ENCODE peak calls at places on chromosome 14, in ten cellular contexts. One of them, this sample, is unnamed. For H3K27me3, the result is how much of the 10 kb centered on the place peaks cover.

GRCh38 chr14:21090194-21090939 is 8.1 kb downstream of the ZNF219 start:
- DNase-seq in fibroblast of lung: no peak
- DNase-seq in mammary epithelial cell: no peak
- DNase-seq in neural progenitor cell: peak
- DNase-seq in hepatocyte: no peak
- DNase-seq in psoas muscle: no peak
- DNase-seq in HCT116: no peak
- DNase-seq in heart left ventricle: no peak
- DNase-seq in ovary: peak
- DNase-seq in tibial nerve: no peak
- DNase-seq in this sample: no peak

GRCh38 chr14:22768947-22769346 is 2.5 kb downstream of the OXA1L start:
- DNase-seq in psoas muscle: no peak
- DNase-seq in neural progenitor cell: no peak
- DNase-seq in mammary epithelial cell: no peak
- DNase-seq in heart left ventricle: no peak
- DNase-seq in HCT116: no peak
- DNase-seq in fibroblast of lung: no peak
- DNase-seq in ovary: no peak
- DNase-seq in tibial nerve: no peak
- DNase-seq in hepatocyte: no peak
- DNase-seq in this sample: no peak

GRCh38 chr14:36996133-36996856 is 176.1 kb downstream of the SLC25A21 start:
- DNase-seq in tibial nerve: no peak
- DNase-seq in HCT116: no peak
- DNase-seq in fibroblast of lung: peak
- DNase-seq in psoas muscle: no peak
- DNase-seq in heart left ventricle: no peak
- DNase-seq in neural progenitor cell: no peak
- DNase-seq in hepatocyte: no peak
- DNase-seq in mammary epithelial cell: peak
- DNase-seq in ovary: no peak
- DNase-seq in this sample: peak

GRCh38 chr14:100641274-100641860 is 54.1 kb upstream of the BEGAIN start:
- DNase-seq in psoas muscle: no peak
- DNase-seq in ovary: no peak
- DNase-seq in HCT116: no peak
- DNase-seq in fibroblast of lung: no peak
- DNase-seq in heart left ventricle: no peak
- DNase-seq in neural progenitor cell: no peak
- DNase-seq in mammary epithelial cell: no peak
- DNase-seq in tibial nerve: no peak
- DNase-seq in hepatocyte: no peak
- DNase-seq in this sample: peak

GRCh38 chr14:33914676-33915516 is 36.0 kb downstream of the EGLN3 start:
- DNase-seq in ovary: no peak
- DNase-seq in heart left ventricle: no peak
- DNase-seq in neural progenitor cell: no peak
- DNase-seq in psoas muscle: no peak
- DNase-seq in tibial nerve: no peak
- DNase-seq in hepatocyte: peak
- DNase-seq in mammary epithelial cell: peak
- DNase-seq in HCT116: peak
- DNase-seq in fibroblast of lung: peak
- DNase-seq in this sample: peak

GRCh38 chr14:75705014-75705413 is 44.0 kb downstream of the TTLL5 start:
- DNase-seq in ovary: no peak
- DNase-seq in tibial nerve: no peak
- DNase-seq in hepatocyte: no peak
- DNase-seq in psoas muscle: no peak
- DNase-seq in mammary epithelial cell: no peak
- DNase-seq in HCT116: no peak
- DNase-seq in fibroblast of lung: peak
- DNase-seq in neural progenitor cell: no peak
- DNase-seq in heart left ventricle: no peak
- DNase-seq in this sample: no peak

GRCh38 chr14:22283000-22283399 is 306.0 kb downstream of the DAD1 start:
- DNase-seq in HCT116: no peak
- DNase-seq in hepatocyte: no peak
- DNase-seq in tibial nerve: no peak
- DNase-seq in ovary: no peak
- DNase-seq in fibroblast of lung: no peak
- DNase-seq in mammary epithelial cell: no peak
- DNase-seq in heart left ventricle: no peak
- DNase-seq in psoas muscle: no peak
- DNase-seq in neural progenitor cell: no peak
- DNase-seq in this sample: no peak

GRCh38 chr14:61644834-61645233 is 50.5 kb upstream of the HIF1A start:
- DNase-seq in heart left ventricle: no peak
- DNase-seq in neural progenitor cell: peak
- DNase-seq in ovary: no peak
- DNase-seq in mammary epithelial cell: no peak
- DNase-seq in hepatocyte: no peak
- DNase-seq in HCT116: no peak
- DNase-seq in tibial nerve: no peak
- DNase-seq in psoas muscle: no peak
- DNase-seq in fibroblast of lung: peak
- DNase-seq in this sample: no peak

GRCh38 chr14:104130974-104131651 is 7.3 kb upstream of the KIF26A start:
- DNase-seq in hepatocyte: peak
- DNase-seq in fibroblast of lung: peak
- DNase-seq in HCT116: no peak
- DNase-seq in ovary: peak
- DNase-seq in mammary epithelial cell: no peak
- DNase-seq in heart left ventricle: peak
- DNase-seq in neural progenitor cell: peak
- DNase-seq in psoas muscle: peak
- DNase-seq in tibial nerve: no peak
- DNase-seq in this sample: peak

GRCh38 chr14:34081126-34081575 is 130.3 kb upstream of the EGLN3 start:
- DNase-seq in fibroblast of lung: peak
- DNase-seq in mammary epithelial cell: no peak
- DNase-seq in neural progenitor cell: no peak
- DNase-seq in tibial nerve: no peak
- DNase-seq in HCT116: no peak
- DNase-seq in heart left ventricle: peak
- DNase-seq in ovary: no peak
- DNase-seq in hepatocyte: no peak
- DNase-seq in psoas muscle: no peak
- DNase-seq in this sample: peak

GRCh38 chr14:50853891-50854290 is 18.0 kb upstream of the ABHD12B start:
- DNase-seq in neural progenitor cell: no peak
- DNase-seq in HCT116: no peak
- DNase-seq in heart left ventricle: no peak
- DNase-seq in mammary epithelial cell: no peak
- DNase-seq in psoas muscle: no peak
- DNase-seq in fibroblast of lung: no peak
- DNase-seq in tibial nerve: no peak
- DNase-seq in hepatocyte: no peak
- DNase-seq in ovary: no peak
- DNase-seq in this sample: peak

GRCh38 chr14:74409441-74409840 is 16.6 kb downstream of the SYNDIG1L start:
- DNase-seq in tibial nerve: no peak
- DNase-seq in fibroblast of lung: no peak
- DNase-seq in neural progenitor cell: no peak
- DNase-seq in heart left ventricle: no peak
- DNase-seq in psoas muscle: no peak
- DNase-seq in HCT116: no peak
- DNase-seq in hepatocyte: no peak
- DNase-seq in mammary epithelial cell: no peak
- DNase-seq in ovary: no peak
- DNase-seq in this sample: no peak

GRCh38 chr14:80447396-80447795 is 236.1 kb upstream of the DIO2 start:
- DNase-seq in HCT116: no peak
- DNase-seq in ovary: no peak
- DNase-seq in neural progenitor cell: no peak
- DNase-seq in fibroblast of lung: no peak
- DNase-seq in heart left ventricle: no peak
- DNase-seq in mammary epithelial cell: peak
- DNase-seq in tibial nerve: no peak
- DNase-seq in psoas muscle: no peak
- DNase-seq in hepatocyte: no peak
- DNase-seq in this sample: peak

DNA sequence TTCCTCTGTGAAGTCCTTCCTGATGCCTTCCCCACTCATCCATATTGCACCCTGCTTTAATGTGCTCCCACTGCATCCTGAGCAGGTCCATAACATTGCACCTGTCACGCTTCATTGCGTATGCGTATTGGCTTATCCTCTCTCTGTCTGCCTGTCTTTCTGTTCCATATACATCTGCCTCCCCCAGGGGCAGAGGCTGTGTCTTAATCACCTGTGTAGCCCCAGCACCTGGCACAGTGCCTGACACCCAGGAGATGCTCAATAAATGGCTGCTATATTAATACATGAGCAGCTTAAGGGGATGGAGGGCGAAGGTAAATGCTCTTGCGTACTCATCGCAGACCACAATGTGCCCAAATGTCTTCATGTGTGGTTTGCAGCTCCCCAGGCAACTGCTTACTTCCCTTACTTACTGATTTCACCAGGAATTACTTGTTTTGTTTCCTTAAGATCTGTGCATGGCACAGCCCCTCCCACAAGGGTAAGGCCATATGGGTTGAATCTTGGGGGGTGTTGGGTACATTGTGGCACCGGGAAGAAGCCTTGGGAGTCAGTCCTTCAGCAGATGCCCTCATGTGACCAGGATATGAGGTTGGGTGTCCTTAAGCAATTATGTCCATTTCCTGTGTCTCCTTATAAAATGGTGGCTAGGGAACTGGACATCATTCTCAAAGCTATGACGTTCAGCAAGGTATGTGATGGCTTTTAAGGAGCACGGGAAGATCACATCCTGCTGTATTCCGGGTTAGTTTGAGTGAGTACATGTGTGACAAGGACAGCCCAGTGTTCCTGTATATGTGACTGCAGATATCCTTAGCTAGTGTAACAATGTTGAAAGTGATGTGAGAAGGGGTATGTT is 848 bp upstream of the CPNE6 start:
- DNase-seq in psoas muscle: no peak
- DNase-seq in fibroblast of lung: no peak
- DNase-seq in ovary: no peak
- DNase-seq in mammary epithelial cell: no peak
- DNase-seq in HCT116: no peak
- DNase-seq in heart left ventricle: peak
- DNase-seq in hepatocyte: no peak
- DNase-seq in neural progenitor cell: no peak
- DNase-seq in tibial nerve: no peak
- DNase-seq in this sample: no peak
- H3K27me3 ChIP-seq in psoas muscle: under half
- H3K27me3 ChIP-seq in fibroblast of lung: under half
- H3K27me3 ChIP-seq in ovary: under half
- H3K27me3 ChIP-seq in mammary epithelial cell: under half
- H3K27me3 ChIP-seq in HCT116: under half
- H3K27me3 ChIP-seq in heart left ventricle: under half
- H3K27me3 ChIP-seq in hepatocyte: under half
- H3K27me3 ChIP-seq in neural progenitor cell: under half
- H3K27me3 ChIP-seq in tibial nerve: under half
- H3K27me3 ChIP-seq in this sample: under half

DNA sequence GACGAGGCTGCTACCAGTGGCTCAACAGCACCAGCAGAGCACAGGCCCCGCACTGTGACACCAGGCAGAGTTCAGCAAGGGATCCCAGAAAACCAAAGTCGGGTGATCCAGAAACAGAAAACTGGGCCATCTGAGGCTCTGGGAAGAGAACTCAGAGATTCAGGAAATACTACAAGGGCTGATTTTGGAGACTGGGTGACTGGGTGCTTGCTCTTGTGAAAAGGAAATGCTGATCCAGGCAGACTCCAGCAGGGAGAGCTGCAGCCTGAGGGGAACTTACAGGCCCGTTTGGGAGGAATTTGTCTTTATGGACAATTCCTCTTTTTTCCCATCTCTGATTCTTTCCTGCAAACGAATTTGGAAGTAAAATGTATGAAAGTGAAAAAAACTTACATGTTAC is 28.2 kb downstream of the FOXN3 start:
- DNase-seq in ovary: no peak
- DNase-seq in hepatocyte: no peak
- DNase-seq in tibial nerve: no peak
- DNase-seq in HCT116: no peak
- DNase-seq in heart left ventricle: peak
- DNase-seq in psoas muscle: no peak
- DNase-seq in neural progenitor cell: peak
- DNase-seq in mammary epithelial cell: no peak
- DNase-seq in fibroblast of lung: peak
- DNase-seq in this sample: no peak
- H3K4me3 ChIP-seq in ovary: no peak
- H3K4me3 ChIP-seq in hepatocyte: no peak
- H3K4me3 ChIP-seq in tibial nerve: no peak
- H3K4me3 ChIP-seq in HCT116: no peak
- H3K4me3 ChIP-seq in heart left ventricle: no peak
- H3K4me3 ChIP-seq in psoas muscle: no peak
- H3K4me3 ChIP-seq in neural progenitor cell: no peak
- H3K4me3 ChIP-seq in mammary epithelial cell: no peak
- H3K4me3 ChIP-seq in fibroblast of lung: no peak
- H3K4me3 ChIP-seq in this sample: no peak

GRCh38 chr14:60188115-60188514 is 22.9 kb upstream of the DHRS7 start:
- DNase-seq in ovary: no peak
- DNase-seq in fibroblast of lung: peak
- DNase-seq in heart left ventricle: no peak
- DNase-seq in HCT116: no peak
- DNase-seq in mammary epithelial cell: no peak
- DNase-seq in psoas muscle: no peak
- DNase-seq in tibial nerve: no peak
- DNase-seq in neural progenitor cell: no peak
- DNase-seq in hepatocyte: no peak
- DNase-seq in this sample: no peak
- TF ChIP-seq CTCF in ovary: no peak
- TF ChIP-seq CTCF in fibroblast of lung: no peak
- TF ChIP-seq CTCF in heart left ventricle: peak
- TF ChIP-seq CTCF in HCT116: peak
- TF ChIP-seq CTCF in mammary epithelial cell: peak
- TF ChIP-seq CTCF in psoas muscle: no peak
- TF ChIP-seq CTCF in tibial nerve: no peak
- TF ChIP-seq CTCF in neural progenitor cell: no peak
- TF ChIP-seq CTCF in hepatocyte: peak
- TF ChIP-seq CTCF in this sample: no peak

DNA sequence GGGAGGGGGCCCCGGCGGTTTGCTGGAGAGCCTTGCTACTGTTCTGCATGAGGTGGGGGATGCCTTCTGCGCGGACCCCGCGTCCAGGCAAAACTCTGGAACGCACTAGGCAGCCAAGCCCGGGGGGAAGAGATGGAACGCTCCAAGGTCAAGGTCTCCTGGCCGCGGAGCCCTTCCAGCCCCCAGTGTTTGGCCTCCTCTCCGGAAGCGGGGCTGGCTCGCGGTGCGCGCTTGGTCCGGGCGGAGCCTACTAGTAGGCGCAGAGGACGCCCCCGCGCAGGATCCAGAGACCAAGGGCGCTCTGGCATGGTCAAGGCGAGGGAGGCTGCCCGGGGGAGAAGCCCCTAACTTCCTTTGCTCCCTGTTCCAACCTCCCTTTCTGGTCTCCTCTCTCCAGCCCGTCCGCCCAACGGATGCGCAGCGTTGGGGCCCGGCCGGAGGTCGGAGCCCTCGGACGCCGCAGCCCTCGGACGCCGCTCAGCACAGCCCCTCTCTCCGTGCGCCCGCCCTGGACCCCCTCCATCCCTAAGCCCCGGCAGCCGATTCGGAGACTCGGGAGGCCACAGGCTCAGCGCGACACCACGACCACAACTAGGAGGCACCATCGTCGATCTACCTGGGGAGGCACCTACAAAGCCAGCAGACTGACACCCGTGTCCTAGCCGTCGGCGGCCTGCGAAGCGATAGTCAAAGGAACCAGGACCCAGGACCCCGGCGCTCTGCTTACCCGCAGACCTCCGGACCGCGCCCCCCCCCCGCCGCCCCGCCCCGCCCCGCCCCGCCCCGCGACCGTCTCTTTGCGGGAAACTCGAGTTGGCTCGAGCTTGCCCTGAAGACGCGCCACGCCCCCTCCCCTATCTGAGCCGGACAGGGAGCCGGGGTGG is 587 bp upstream of the KCNK13 start:
- DNase-seq in fibroblast of lung: no peak
- DNase-seq in tibial nerve: no peak
- DNase-seq in psoas muscle: no peak
- DNase-seq in HCT116: no peak
- DNase-seq in mammary epithelial cell: no peak
- DNase-seq in neural progenitor cell: peak
- DNase-seq in heart left ventricle: no peak
- DNase-seq in hepatocyte: no peak
- DNase-seq in ovary: no peak
- DNase-seq in this sample: no peak
- H3K27me3 ChIP-seq in fibroblast of lung: under half
- H3K27me3 ChIP-seq in tibial nerve: half or more
- H3K27me3 ChIP-seq in psoas muscle: under half
- H3K27me3 ChIP-seq in HCT116: under half
- H3K27me3 ChIP-seq in mammary epithelial cell: under half
- H3K27me3 ChIP-seq in neural progenitor cell: half or more
- H3K27me3 ChIP-seq in heart left ventricle: half or more
- H3K27me3 ChIP-seq in hepatocyte: half or more
- H3K27me3 ChIP-seq in ovary: under half
- H3K27me3 ChIP-seq in this sample: under half

This sample was measured in bronchial epithelial cell.